ENCODE peak calls at places on chromosome 4, in eight cellular contexts. P, S, X, Q, J, Y, G and D are unnamed samples.

GRCh38 chr4:81758865-81759264 is 287.2 kb upstream of the RASGEF1B start:
- DNase-seq in S (no peak), Y (no peak), X (no peak), Q (no peak), J (no peak), G (no peak), P (no peak), D (no peak)

GRCh38 chr4:177308125-177308524 is 1.5 kb upstream of the NEIL3 start:
- DNase-seq in P (no peak), Y (no peak), X (no peak), S (no peak), J (no peak), Q (peak; percentile 57), G (no peak), D (no peak)

GRCh38 chr4:6755088-6755753 is 27.3 kb upstream of the KIAA0232 start:
- DNase-seq in G (no peak), S (no peak), J (no peak), P (no peak), Q (no peak), X (no peak), Y (no peak), D (no peak)

GRCh38 chr4:188178276-188178675 is 39.0 kb downstream of the TRIML1 start:
- DNase-seq in Q (no peak), X (no peak), J (no peak), Y (no peak), P (no peak), G (no peak), S (no peak), D (no peak)

GRCh38 chr4:101970555-101970954 is 180.0 kb downstream of the BANK1 start:
- DNase-seq in G (no peak), Y (no peak), P (no peak), X (no peak), Q (no peak), S (no peak), J (no peak), D (no peak)

GRCh38 chr4:118329849-118330248 is 23.0 kb downstream of the PRSS12 start:
- DNase-seq in G (no peak), P (no peak), Y (no peak), S (no peak), J (no peak), Q (no peak), X (no peak), D (no peak)

GRCh38 chr4:71501992-71502391 is 163.2 kb downstream of the SLC4A4 start:
- DNase-seq in G (no peak), J (no peak), Q (no peak), Y (no peak), P (no peak), S (no peak), X (no peak), D (peak; percentile 52)

GRCh38 chr4:168880087-168880675 is 129.9 kb downstream of the CBR4 start:
- DNase-seq in G (no peak), X (no peak), S (no peak), Q (no peak), J (no peak), Y (no peak), P (no peak), D (no peak)

GRCh38 chr4:67776746-67777145 is 22.6 kb upstream of the GNRHR start:
- DNase-seq in X (peak; percentile 35), Y (no peak), S (no peak), P (no peak), G (no peak), Q (no peak), J (no peak), D (no peak)

GRCh38 chr4:141307241-141307689 is 86.6 kb downstream of the ZNF330 start:
- DNase-seq in X (peak; percentile 61), Q (peak; percentile 23), G (peak; percentile 48), S (peak; percentile 55), J (no peak), P (peak; percentile 69), Y (no peak), D (peak; percentile 60)

GRCh38 chr4:8030121-8030781 is 90.6 kb upstream of the AFAP1 start:
- DNase-seq in Y (no peak), S (no peak), Q (no peak), J (no peak), X (no peak), P (no peak), G (no peak), D (no peak)

GRCh38 chr4:49032440-49033161 is 46.5 kb downstream of the CWH43 start:
- DNase-seq in J (no peak), G (peak; percentile 22), P (peak; percentile 19), Y (no peak), S (no peak), Q (no peak), X (peak; percentile 37), D (no peak)

DNA sequence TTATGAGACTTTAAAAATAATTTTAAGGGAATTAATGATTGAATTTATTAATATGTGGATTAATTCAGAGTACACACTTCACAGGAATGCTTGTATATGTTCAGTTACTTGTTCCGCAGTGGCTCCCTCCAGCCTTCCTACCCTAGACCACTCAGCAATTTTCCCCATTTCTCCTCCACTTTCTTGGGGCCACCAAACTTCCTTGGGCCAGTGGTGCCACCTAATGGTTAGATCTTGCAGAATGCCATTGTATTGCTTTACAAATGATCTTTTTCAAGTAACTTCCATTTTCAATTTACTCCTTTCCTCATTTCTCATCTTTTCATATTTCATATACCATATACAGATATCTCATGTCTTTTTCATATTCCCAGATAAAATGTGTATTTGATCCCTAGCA is 3.6 kb upstream of the RNF175 start:
- DNase-seq in S (no peak), Q (no peak), J (no peak), X (peak; percentile 79), P (no peak), Y (no peak), G (peak; percentile 8), D (no peak)
- TF ChIP-seq CTCF in S (no peak), Q (peak; percentile 19), J (no peak), X (peak; percentile 94), P (no peak), Y (peak; percentile 47), G (peak; percentile 75), D (no peak)

GRCh38 chr4:88037936-88038335 is 30.5 kb downstream of the PKD2 start:
- DNase-seq in J (no peak), G (no peak), Q (no peak), X (no peak), S (no peak), P (no peak), Y (no peak), D (no peak)

GRCh38 chr4:88043001-88043400 is 35.6 kb downstream of the PKD2 start:
- DNase-seq in X (no peak), Q (no peak), P (peak; percentile 59), G (no peak), J (no peak), S (no peak), Y (no peak), D (no peak)

GRCh38 chr4:88041626-88042025 is 34.2 kb downstream of the PKD2 start:
- DNase-seq in X (no peak), Y (no peak), S (no peak), J (no peak), Q (no peak), P (no peak), G (no peak), D (no peak)

GRCh38 chr4:88043586-88044340 is 36.3 kb downstream of the PKD2 start:
- DNase-seq in Q (no peak), P (peak; percentile 4), G (no peak), Y (no peak), S (no peak), J (no peak), X (no peak), D (no peak)

DNA sequence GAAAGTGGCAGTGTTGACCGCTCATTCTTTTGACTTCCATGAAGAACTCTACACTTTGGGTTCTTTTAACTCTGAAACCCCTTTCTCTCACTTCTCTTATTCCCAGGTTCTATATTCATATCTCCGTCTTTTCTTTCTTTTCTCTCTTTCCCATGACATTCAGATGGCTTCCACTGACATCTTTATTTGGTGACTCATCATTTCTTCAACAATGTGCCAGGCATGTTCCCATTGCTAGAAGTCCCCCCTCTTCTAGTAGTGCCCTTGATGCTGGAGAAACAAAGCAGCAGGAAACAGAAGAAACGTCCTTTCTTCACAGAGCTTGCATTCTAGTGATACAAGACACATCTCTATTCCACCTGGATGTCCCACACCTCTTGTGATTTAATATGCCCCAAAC is 33.3 kb downstream of the PKD2 start:
- DNase-seq in G (no peak), S (no peak), Y (no peak), Q (no peak), X (no peak), J (no peak), P (no peak), D (no peak)
- H3K36me3 ChIP-seq in G (peaks cover 6% of the 10 kb centered on the region), S (no peaks in the 10 kb centered on the region), Y (peaks cover 74% of the 10 kb centered on the region), Q (peaks cover 24% of the 10 kb centered on the region), X (peaks cover 69% of the 10 kb centered on the region), J (no peaks in the 10 kb centered on the region), P (peaks cover 21% of the 10 kb centered on the region), D (peaks cover 91% of the 10 kb centered on the region)

DNA sequence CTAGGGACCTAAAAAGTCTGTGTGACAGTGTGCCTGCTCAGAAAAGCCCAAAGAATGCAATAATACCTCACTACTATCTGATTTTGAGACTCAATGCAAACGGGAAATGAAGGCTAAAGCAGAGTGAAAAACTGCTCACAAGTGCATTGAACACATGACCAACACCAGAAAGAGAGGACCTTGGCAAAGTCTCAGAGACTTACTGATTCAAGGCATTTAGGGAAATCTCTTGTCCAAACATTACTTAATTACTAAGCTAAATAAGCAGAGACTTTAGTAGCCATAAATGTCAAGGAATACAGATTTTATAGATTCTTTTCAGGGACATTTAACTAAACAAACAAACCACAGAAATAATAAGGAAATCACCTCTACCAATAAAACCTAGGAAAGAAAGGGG is 916.0 kb downstream of the FSTL5 start:
- DNase-seq in J (no peak), G (no peak), X (no peak), S (no peak), Q (no peak), Y (no peak), P (no peak), D (no peak)
- TF ChIP-seq CTCF in J (no peak), G (no peak), X (no peak), S (no peak), Q (no peak), Y (no peak), P (no peak), D (no peak)

GRCh38 chr4:453267-453666 is 45.7 kb downstream of the ZNF721 start:
- DNase-seq in Q (no peak), Y (no peak), P (no peak), J (no peak), G (no peak), S (no peak), X (no peak), D (no peak)
- H3K36me3 ChIP-seq in Q (peaks cover 3% of the 10 kb centered on the region), Y (peaks cover 95% of the 10 kb centered on the region), P (peaks cover 15% of the 10 kb centered on the region), J (no peaks in the 10 kb centered on the region), G (peaks cover 95% of the 10 kb centered on the region), S (peaks cover 40% of the 10 kb centered on the region), X (peaks cover 67% of the 10 kb centered on the region), D (peaks cover 73% of the 10 kb centered on the region)